ENCODE peak calls at places on chromosomes 13 and 19, in nine cellular contexts. Z, N, H, M, R, P, W, O and Y are unnamed samples.

GRCh38 chr19:41427647-41428480 is 690 bp upstream of the B3GNT8 start:
- DNase-seq in H (peak; percentile 69), P (no peak), M (no peak), R (no peak), W (no peak), N (peak; percentile 79), Z (no peak), O (peak; percentile 54), Y (no peak)

GRCh38 chr19:39293394-39293793 is 2.8 kb upstream of the IFNL1 start:
- DNase-seq in R (no peak), O (no peak), N (no peak), Z (no peak), M (no peak), P (no peak), H (no peak), W (no peak), Y (no peak)

GRCh38 chr19:33248954-33249613 is 23.4 kb upstream of the SLC7A10 start:
- DNase-seq in M (no peak), Z (peak; percentile 60), H (no peak), W (no peak), O (no peak), N (no peak), R (no peak), P (no peak), Y (no peak)

GRCh38 chr13:79589605-79590511 is 108.9 kb downstream of the NDFIP2 start:
- DNase-seq in H (no peak), M (peak; percentile 32), R (no peak), P (no peak), N (no peak), Z (no peak), W (no peak), O (no peak), Y (peak; percentile 14)

GRCh38 chr13:30113531-30113930 is 193.8 kb downstream of the KATNAL1 start:
- DNase-seq in Z (no peak), H (no peak), W (no peak), N (no peak), R (no peak), P (no peak), O (peak; percentile 41), M (no peak), Y (no peak)

GRCh38 chr13:54029226-54029625 is 1000.6 kb downstream of the OLFM4 start:
- DNase-seq in N (no peak), H (no peak), R (peak; percentile 94), Z (no peak), P (no peak), W (no peak), M (no peak), O (no peak), Y (no peak)

GRCh38 chr13:81442904-81443303 is 1102.0 kb upstream of the SPRY2 start:
- DNase-seq in R (no peak), H (no peak), P (no peak), Z (no peak), W (no peak), N (no peak), O (no peak), M (no peak), Y (no peak)

GRCh38 chr19:41302624-41303351 is 7.2 kb upstream of the CCDC97 start:
- DNase-seq in O (no peak), P (no peak), M (no peak), H (peak; percentile 91), W (no peak), N (no peak), R (no peak), Z (no peak), Y (no peak)

GRCh38 chr19:7450243-7451223 is 38.3 kb downstream of the PEX11G start:
- DNase-seq in N (peak; percentile 84), O (no peak), Z (no peak), H (no peak), M (peak; percentile 35), R (no peak), P (no peak), W (no peak), Y (no peak)